ENCODE peak calls at places on chromosomes 4 and X, in ten cellular contexts. Z is iris pigment epithelial cell; X is OCI-M1; N is stimulated activated CD4-positive, alpha-beta T cell treated with anti-CD3 and anti-CD28 coated beads, Interleukin-4, amount 100 ng/mL, for 48 hours; R is C1 segment of cervical spinal cord; W is endothelial cell of umbilical vein; D is HS-5; O is cerebellum; P is erythroblast; Q is stimulated activated CD8-positive, alpha-beta memory T cell treated with anti-CD3 and anti-CD28 coated beads, Interleukin-15, amount 100 ng/mL, for 4 hours. B is an unnamed sample.

GRCh38 chr4:7911044-7911578 is 28.6 kb downstream of the AFAP1 start:
- DNase-seq in Z (peak; percentile 85), X (no peak), N (no peak), R (peak; percentile 19), W (no peak), D (peak; percentile 70), O (no peak), P (no peak), Q (no peak), B (no peak)

GRCh38 chrX:129932792-129933321 is 26.9 kb downstream of the UTP14A start:
- DNase-seq in Z (peak; percentile 11), X (peak; percentile 45), N (no peak), R (peak; percentile 34), W (no peak), D (no peak), O (peak; percentile 8), P (peak; percentile 44), Q (no peak), B (no peak)

GRCh38 chr4:30269850-30270249 is 450.3 kb upstream of the PCDH7 start:
- DNase-seq in Z (no peak), X (no peak), N (no peak), R (no peak), W (peak; percentile 2), D (no peak), O (no peak), P (no peak), Q (no peak), B (no peak)

GRCh38 chrX:148854351-148854750 is 353.9 kb downstream of the AFF2 start:
- DNase-seq in Z (no peak), X (no peak), N (no peak), R (no peak), W (no peak), D (no peak), O (no peak), P (no peak), Q (no peak), B (no peak)

GRCh38 chrX:134718329-134719317 is 60.4 kb upstream of the PLAC1 start:
- DNase-seq in Z (peak; percentile 89), X (peak; percentile 73), N (peak; percentile 2), R (no peak), W (peak; percentile 94), D (peak; percentile 92), O (no peak), P (peak; percentile 34), Q (no peak), B (peak; percentile 4)

GRCh38 chr4:144590020-144590419 is 55.9 kb upstream of the HHIP start:
- DNase-seq in Z (no peak), X (no peak), N (no peak), R (no peak), W (no peak), D (no peak), O (no peak), P (no peak), Q (no peak), B (no peak)

GRCh38 chr4:126839066-126839465 is 793.7 kb upstream of the INTU start:
- DNase-seq in Z (peak; percentile 14), X (no peak), N (no peak), R (no peak), W (peak; percentile 12), D (peak; percentile 8), O (no peak), P (no peak), Q (no peak), B (no peak)

GRCh38 chr4:185305979-185306442 is 89.7 kb downstream of the LRP2BP start:
- DNase-seq in Z (peak; percentile 93), X (no peak), N (no peak), R (peak; percentile 14), W (peak; percentile 27), D (peak; percentile 92), O (no peak), P (no peak), Q (no peak), B (no peak)